ENCODE peak calls at places on chromosomes 11 and 22, in five cellular contexts. A is lower lobe of right lung; Z is AG09319; M is AG20443; W is stimulated activated CD4-positive, alpha-beta T cell treated with anti-CD3 and anti-CD28 coated beads, Interleukin-1b, Interleukin-23, amount 100 ng/mL, for 24 hours. I is an unnamed sample.

GRCh38 chr11:44348721-44349120 is 38.8 kb upstream of the ALX4 start:
- DNase-seq in A (no peak), Z (no peak), M (no peak), W (no peak), I (no peak)

GRCh38 chr11:23856654-23857053 is 640.2 kb upstream of the LUZP2 start:
- DNase-seq in A (no peak), Z (no peak), M (no peak), W (no peak), I (no peak)

GRCh38 chr11:23555085-23555484 is 694.8 kb upstream of the CCDC179 start:
- DNase-seq in A (no peak), Z (no peak), M (no peak), W (no peak), I (peak; percentile 48)

GRCh38 chr11:122998727-122999370 is 17.2 kb upstream of the BSX start:
- DNase-seq in A (no peak), Z (no peak), M (peak; percentile 32), W (no peak), I (no peak)

GRCh38 chr11:8832571-8833260 is 78.3 kb upstream of the AKIP1 start:
- DNase-seq in A (peak; percentile 67), Z (peak; percentile 72), M (peak; percentile 88), W (no peak), I (peak; percentile 97)

GRCh38 chr11:40129276-40129675 is 1330.2 kb downstream of the LRRC4C start:
- DNase-seq in A (no peak), Z (no peak), M (no peak), W (no peak), I (no peak)

GRCh38 chr11:117827521-117828511 is 3.3 kb upstream of the FXYD2 start:
- DNase-seq in A (no peak), Z (no peak), M (no peak), W (no peak), I (no peak)

GRCh38 chr22:33024626-33025025 is 33.6 kb downstream of the SYN3 start:
- DNase-seq in A (no peak), Z (no peak), M (no peak), W (no peak), I (no peak)

GRCh38 chr11:86016451-86016850 is 52.4 kb downstream of the PICALM start:
- DNase-seq in A (no peak), Z (no peak), M (no peak), W (no peak), I (no peak)

GRCh38 chr11:48307760-48308386 is 1.9 kb downstream of the OR4S1 start:
- DNase-seq in A (no peak), Z (peak; percentile 11), M (peak; percentile 72), W (peak; percentile 55), I (peak; percentile 5)

GRCh38 chr11:33734441-33735165 is 1.6 kb downstream of the CD59 start:
- DNase-seq in A (peak; percentile 69), Z (no peak), M (peak; percentile 29), W (no peak), I (no peak)

GRCh38 chr22:17119481-17120202 is 1.5 kb downstream of the TMEM121B start:
- DNase-seq in A (no peak), Z (no peak), M (no peak), W (no peak), I (no peak)

GRCh38 chr11:120432056-120433018 is 79.2 kb upstream of the GRIK4 start:
- DNase-seq in A (no peak), Z (peak; percentile 95), M (peak; percentile 82), W (no peak), I (peak; percentile 98)

GRCh38 chr11:78231962-78232459 is 43.3 kb downstream of the USP35 start:
- DNase-seq in A (no peak), Z (peak; percentile 27), M (peak; percentile 34), W (no peak), I (no peak)

GRCh38 chr22:43550024-43550620 is 138.3 kb downstream of the MPPED1 start:
- DNase-seq in A (no peak), Z (no peak), M (no peak), W (no peak), I (no peak)

GRCh38 chr11:17406082-17406817 is 17.8 kb upstream of the KCNJ11 start:
- DNase-seq in A (no peak), Z (no peak), M (no peak), W (no peak), I (no peak)

GRCh38 chr11:45577755-45578154 is 87.7 kb downstream of the CHST1 start:
- DNase-seq in A (no peak), Z (no peak), M (no peak), W (no peak), I (no peak)

GRCh38 chr11:110710520-110711381 is 1.5 kb downstream of the ARHGAP20 start:
- DNase-seq in A (peak; percentile 59), Z (no peak), M (peak; percentile 63), W (no peak), I (no peak)

GRCh38 chr22:38879102-38879729 is 7.2 kb upstream of the CBX6 start:
- DNase-seq in A (no peak), Z (no peak), M (no peak), W (no peak), I (no peak)

GRCh38 chr11:115892016-115892415 is 387.8 kb upstream of the CADM1 start:
- DNase-seq in A (no peak), Z (no peak), M (no peak), W (no peak), I (no peak)

GRCh38 chr22:46367707-46368191 is 32.2 kb downstream of the TRMU start:
- DNase-seq in A (peak; percentile 82), Z (no peak), M (peak; percentile 91), W (peak; percentile 38), I (no peak)

GRCh38 chr11:1653541-1654387 is 24.2 kb downstream of the KRTAP5-5 start:
- DNase-seq in A (no peak), Z (no peak), M (peak; percentile 8), W (no peak), I (no peak)

GRCh38 chr11:119337581-119338317 is 2.9 kb downstream of the C1QTNF5 start:
- DNase-seq in A (peak; percentile 49), Z (no peak), M (peak; percentile 64), W (no peak), I (peak; percentile 29)

GRCh38 chr11:69419662-69420061 is 61.8 kb upstream of the LINC01488 start:
- DNase-seq in A (no peak), Z (no peak), M (no peak), W (no peak), I (no peak)

I was measured in HFF-Myc.